ENCODE peak calls at places on chromosomes 1 and 21, in seven cellular contexts. One of them, this sample, is unnamed. For H3K36me3, the result is how much of the 10 kb centered on the place peaks cover.

GRCh38 chr1:200888349-200888838 is 6.3 kb upstream of the INAVA start:
- DNase-seq in ovary: no peak
- DNase-seq in PC-3: peak
- DNase-seq in tibial nerve: no peak
- DNase-seq in BJ: no peak
- DNase-seq in left ventricle myocardium inferior: no peak
- DNase-seq in psoas muscle: no peak
- DNase-seq in this sample: no peak

GRCh38 chr1:197360068-197360467 is 92.0 kb downstream of the CRB1 start:
- DNase-seq in ovary: peak
- DNase-seq in PC-3: no peak
- DNase-seq in tibial nerve: no peak
- DNase-seq in BJ: no peak
- DNase-seq in left ventricle myocardium inferior: no peak
- DNase-seq in psoas muscle: no peak
- DNase-seq in this sample: no peak

GRCh38 chr1:31574749-31575372 is 1.5 kb upstream of the TINAGL1 start:
- DNase-seq in ovary: no peak
- DNase-seq in PC-3: peak
- DNase-seq in tibial nerve: no peak
- DNase-seq in BJ: no peak
- DNase-seq in left ventricle myocardium inferior: no peak
- DNase-seq in psoas muscle: no peak
- DNase-seq in this sample: no peak

GRCh38 chr1:110312188-110313121 is 26.7 kb upstream of the RBM15 start:
- DNase-seq in ovary: peak
- DNase-seq in PC-3: peak
- DNase-seq in tibial nerve: peak
- DNase-seq in BJ: peak
- DNase-seq in left ventricle myocardium inferior: peak
- DNase-seq in psoas muscle: peak
- DNase-seq in this sample: peak

GRCh38 chr1:46396429-46397398 is 2.6 kb downstream of the FAAH start:
- DNase-seq in ovary: no peak
- DNase-seq in PC-3: no peak
- DNase-seq in tibial nerve: no peak
- DNase-seq in BJ: no peak
- DNase-seq in left ventricle myocardium inferior: no peak
- DNase-seq in psoas muscle: no peak
- DNase-seq in this sample: no peak

GRCh38 chr21:36542312-36543101 is 62.6 kb upstream of the CLDN14 start:
- DNase-seq in ovary: no peak
- DNase-seq in PC-3: no peak
- DNase-seq in tibial nerve: no peak
- DNase-seq in BJ: no peak
- DNase-seq in left ventricle myocardium inferior: no peak
- DNase-seq in psoas muscle: no peak
- DNase-seq in this sample: no peak

GRCh38 chr1:248852548-248852947 is 6.3 kb downstream of the ZNF692 start:
- DNase-seq in ovary: no peak
- DNase-seq in PC-3: no peak
- DNase-seq in tibial nerve: no peak
- DNase-seq in BJ: no peak
- DNase-seq in left ventricle myocardium inferior: no peak
- DNase-seq in psoas muscle: no peak
- DNase-seq in this sample: no peak

GRCh38 chr1:31978853-31979400 is 34.7 kb upstream of the KHDRBS1 start:
- DNase-seq in ovary: no peak
- DNase-seq in PC-3: no peak
- DNase-seq in tibial nerve: no peak
- DNase-seq in BJ: no peak
- DNase-seq in left ventricle myocardium inferior: no peak
- DNase-seq in psoas muscle: no peak
- DNase-seq in this sample: no peak

GRCh38 chr1:182996816-182997215 is 26.4 kb upstream of the LAMC1 start:
- DNase-seq in ovary: no peak
- DNase-seq in PC-3: no peak
- DNase-seq in tibial nerve: no peak
- DNase-seq in BJ: no peak
- DNase-seq in left ventricle myocardium inferior: no peak
- DNase-seq in psoas muscle: no peak
- DNase-seq in this sample: no peak

GRCh38 chr1:232655041-232655745 is 25.3 kb upstream of the SIPA1L2 start:
- DNase-seq in ovary: no peak
- DNase-seq in PC-3: peak
- DNase-seq in tibial nerve: no peak
- DNase-seq in BJ: no peak
- DNase-seq in left ventricle myocardium inferior: no peak
- DNase-seq in psoas muscle: no peak
- DNase-seq in this sample: no peak

GRCh38 chr21:45886610-45887026 is 95.0 kb upstream of the COL6A1 start:
- DNase-seq in ovary: peak
- DNase-seq in PC-3: no peak
- DNase-seq in tibial nerve: no peak
- DNase-seq in BJ: no peak
- DNase-seq in left ventricle myocardium inferior: no peak
- DNase-seq in psoas muscle: peak
- DNase-seq in this sample: no peak

GRCh38 chr1:193338194-193338593 is 151.8 kb upstream of the B3GALT2 start:
- DNase-seq in ovary: no peak
- DNase-seq in PC-3: peak
- DNase-seq in tibial nerve: no peak
- DNase-seq in BJ: no peak
- DNase-seq in left ventricle myocardium inferior: no peak
- DNase-seq in psoas muscle: no peak
- DNase-seq in this sample: no peak
- TF ChIP-seq CTCF in ovary: no peak
- TF ChIP-seq CTCF in PC-3: peak
- TF ChIP-seq CTCF in tibial nerve: no peak
- TF ChIP-seq CTCF in BJ: peak
- TF ChIP-seq CTCF in left ventricle myocardium inferior: no peak
- TF ChIP-seq CTCF in psoas muscle: no peak
- TF ChIP-seq CTCF in this sample: no peak

GRCh38 chr21:38951095-38951745 is 145.5 kb downstream of the ETS2 start:
- DNase-seq in ovary: no peak
- DNase-seq in PC-3: no peak
- DNase-seq in tibial nerve: no peak
- DNase-seq in BJ: no peak
- DNase-seq in left ventricle myocardium inferior: no peak
- DNase-seq in psoas muscle: no peak
- DNase-seq in this sample: no peak
- H3K4me3 ChIP-seq in ovary: no peak
- H3K4me3 ChIP-seq in PC-3: no peak
- H3K4me3 ChIP-seq in tibial nerve: no peak
- H3K4me3 ChIP-seq in BJ: no peak
- H3K4me3 ChIP-seq in left ventricle myocardium inferior: no peak
- H3K4me3 ChIP-seq in psoas muscle: no peak
- H3K4me3 ChIP-seq in this sample: no peak

DNA sequence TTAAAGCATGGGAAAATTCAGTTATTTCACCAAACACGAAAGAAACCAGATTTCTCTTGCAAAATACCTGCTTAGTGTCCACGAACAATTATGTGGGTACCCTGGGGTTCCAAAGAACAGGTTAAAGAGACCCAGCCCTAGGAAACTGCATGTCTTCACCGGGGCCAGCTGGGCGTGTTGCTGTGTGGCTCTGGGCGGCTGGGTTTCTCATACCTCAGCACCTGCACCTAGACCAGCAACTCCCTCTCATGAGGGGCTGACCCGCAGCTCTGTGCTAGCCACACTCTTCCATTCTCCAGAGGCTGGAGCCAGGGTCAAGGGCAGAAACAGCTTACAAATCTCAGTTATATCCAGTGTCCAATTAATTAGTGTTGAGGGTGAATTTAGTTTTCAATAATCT is 40.3 kb downstream of the ACP6 start:
- DNase-seq in ovary: no peak
- DNase-seq in PC-3: no peak
- DNase-seq in tibial nerve: no peak
- DNase-seq in BJ: no peak
- DNase-seq in left ventricle myocardium inferior: no peak
- DNase-seq in psoas muscle: no peak
- DNase-seq in this sample: no peak
- H3K36me3 ChIP-seq in ovary: under half
- H3K36me3 ChIP-seq in PC-3: under half
- H3K36me3 ChIP-seq in tibial nerve: under half
- H3K36me3 ChIP-seq in BJ: under half
- H3K36me3 ChIP-seq in left ventricle myocardium inferior: under half
- H3K36me3 ChIP-seq in psoas muscle: under half
- H3K36me3 ChIP-seq in this sample: under half

DNA sequence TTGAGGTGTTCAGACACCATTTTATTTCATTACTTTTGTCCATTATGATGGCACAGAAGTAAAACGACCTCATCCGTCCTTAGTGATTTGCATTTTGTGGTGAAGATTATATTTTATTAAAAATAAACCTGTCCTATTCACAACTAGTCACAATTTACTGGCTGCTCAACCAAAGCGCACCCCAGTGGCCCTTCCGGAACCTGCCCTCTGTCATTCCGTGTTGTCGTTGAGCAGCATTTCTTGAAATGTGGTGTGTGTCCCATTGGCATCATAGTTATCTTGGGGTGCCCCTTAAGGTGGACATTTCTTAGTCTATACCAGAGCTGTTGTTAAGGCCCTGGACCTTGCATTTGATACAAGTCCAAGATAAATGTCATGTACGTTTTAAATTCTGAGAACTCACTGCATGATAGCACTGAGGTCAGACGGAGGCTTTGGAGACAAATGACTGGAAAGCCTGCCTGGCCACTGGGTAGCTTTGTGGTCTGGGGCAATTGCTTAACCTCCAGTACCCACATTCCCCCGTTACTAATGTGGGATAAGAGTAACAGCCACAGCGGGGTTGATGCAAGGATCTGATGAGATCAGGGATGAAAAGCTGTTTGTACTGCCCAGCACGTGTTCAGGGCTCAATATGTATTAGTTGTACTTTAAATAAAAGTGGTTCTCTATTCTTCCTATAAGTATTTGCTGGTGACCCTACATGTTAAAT is 36.2 kb downstream of the BACH1 start:
- DNase-seq in ovary: no peak
- DNase-seq in PC-3: no peak
- DNase-seq in tibial nerve: no peak
- DNase-seq in BJ: no peak
- DNase-seq in left ventricle myocardium inferior: no peak
- DNase-seq in psoas muscle: no peak
- DNase-seq in this sample: no peak
- TF ChIP-seq CTCF in ovary: no peak
- TF ChIP-seq CTCF in PC-3: no peak
- TF ChIP-seq CTCF in tibial nerve: no peak
- TF ChIP-seq CTCF in BJ: no peak
- TF ChIP-seq CTCF in left ventricle myocardium inferior: no peak
- TF ChIP-seq CTCF in psoas muscle: no peak
- TF ChIP-seq CTCF in this sample: no peak

DNA sequence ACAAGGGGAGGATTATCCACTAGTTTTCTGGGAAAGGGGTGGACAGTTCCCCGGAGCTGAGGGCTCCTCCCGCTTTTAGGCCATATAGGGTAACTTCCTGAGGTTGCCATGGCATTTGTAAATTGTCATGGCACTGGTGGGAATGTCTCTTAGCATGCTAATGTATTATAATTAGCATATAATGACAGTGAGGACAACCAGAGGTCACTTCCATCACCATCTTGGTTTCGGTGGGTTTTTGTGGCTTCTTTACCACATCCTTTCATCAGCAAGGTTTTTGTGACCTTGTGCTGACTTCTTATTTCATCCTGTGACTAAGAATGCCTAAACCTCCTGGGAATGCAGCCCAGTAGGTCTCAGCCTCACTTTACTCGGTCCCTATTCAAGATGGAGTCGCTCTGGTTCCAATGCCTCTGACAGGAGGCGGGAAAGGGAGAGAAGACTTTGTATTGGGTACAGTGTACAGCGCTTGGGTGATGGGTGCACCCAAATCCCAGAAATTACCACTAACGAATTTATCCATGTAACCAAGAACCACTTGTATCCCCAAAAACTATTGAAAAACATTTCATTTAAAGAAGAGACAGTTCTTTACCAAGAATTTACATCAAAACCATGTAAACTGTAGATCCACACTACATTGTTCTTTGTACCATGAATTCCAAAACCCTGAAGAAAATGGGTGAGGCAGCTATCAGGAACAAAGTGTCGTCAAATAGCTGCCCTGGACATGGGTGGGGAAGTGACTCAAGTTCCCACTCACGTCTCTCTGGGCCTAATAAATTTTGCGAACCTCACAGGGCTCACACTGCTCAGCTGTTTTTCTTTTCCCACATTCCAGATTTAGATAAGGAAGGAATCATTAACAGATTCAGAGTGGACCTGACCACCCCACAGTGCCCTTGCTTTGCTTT is 8.9 kb upstream of the SLC2A5 start:
- DNase-seq in ovary: no peak
- DNase-seq in PC-3: peak
- DNase-seq in tibial nerve: no peak
- DNase-seq in BJ: peak
- DNase-seq in left ventricle myocardium inferior: no peak
- DNase-seq in psoas muscle: no peak
- DNase-seq in this sample: no peak
- H3K4me3 ChIP-seq in ovary: no peak
- H3K4me3 ChIP-seq in PC-3: no peak
- H3K4me3 ChIP-seq in tibial nerve: no peak
- H3K4me3 ChIP-seq in BJ: no peak
- H3K4me3 ChIP-seq in left ventricle myocardium inferior: no peak
- H3K4me3 ChIP-seq in psoas muscle: no peak
- H3K4me3 ChIP-seq in this sample: no peak

GRCh38 chr1:62263813-62264353 is 55.4 kb downstream of the KANK4 start:
- DNase-seq in ovary: no peak
- DNase-seq in PC-3: no peak
- DNase-seq in tibial nerve: no peak
- DNase-seq in BJ: no peak
- DNase-seq in left ventricle myocardium inferior: no peak
- DNase-seq in psoas muscle: no peak
- DNase-seq in this sample: no peak
- H3K36me3 ChIP-seq in ovary: under half
- H3K36me3 ChIP-seq in PC-3: under half
- H3K36me3 ChIP-seq in tibial nerve: under half
- H3K36me3 ChIP-seq in BJ: under half
- H3K36me3 ChIP-seq in left ventricle myocardium inferior: under half
- H3K36me3 ChIP-seq in psoas muscle: under half
- H3K36me3 ChIP-seq in this sample: under half

This sample was measured in gastrocnemius medialis.